ENCODE peak calls at places on chromosomes 11 and 22, in seven cellular contexts. Z, O, F, Q, L, H and G are unnamed samples.

GRCh38 chr11:125874556-125875124 is 12.8 kb upstream of the HYLS1 start:
- DNase-seq in Z (peak), O (peak), F (peak), Q (peak), L (peak), H (peak), G (peak)

GRCh38 chr11:86991341-86991740 is 36.1 kb upstream of the FZD4 start:
- DNase-seq in Z (no peak), O (no peak), F (no peak), Q (no peak), L (no peak), H (no peak), G (no peak)

GRCh38 chr22:44220727-44221680 is 40.3 kb downstream of the PARVG start:
- DNase-seq in Z (no peak), O (no peak), F (no peak), Q (no peak), L (no peak), H (no peak), G (no peak)

GRCh38 chr11:131977854-131978253 is 607.4 kb downstream of the NTM start:
- DNase-seq in Z (no peak), O (no peak), F (no peak), Q (peak), L (no peak), H (no peak), G (no peak)

GRCh38 chr22:42172385-42173172 is 42.0 kb upstream of the CYP2D6 start:
- DNase-seq in Z (no peak), O (no peak), F (no peak), Q (peak), L (no peak), H (no peak), G (no peak)

GRCh38 chr22:22681221-22681739 is 36.9 kb downstream of the GGTLC2 start:
- DNase-seq in Z (no peak), O (no peak), F (no peak), Q (peak), L (no peak), H (no peak), G (no peak)

GRCh38 chr22:26554956-26555355 is 35.0 kb downstream of the TPST2 start:
- DNase-seq in Z (no peak), O (no peak), F (no peak), Q (no peak), L (no peak), H (no peak), G (no peak)

GRCh38 chr11:113663567-113663966 is 42.5 kb downstream of the TMPRSS5 start:
- DNase-seq in Z (no peak), O (no peak), F (no peak), Q (peak), L (no peak), H (no peak), G (peak)

GRCh38 chr22:30876221-30876751 is 92.3 kb downstream of the MORC2 start:
- DNase-seq in Z (no peak), O (no peak), F (no peak), Q (no peak), L (no peak), H (no peak), G (no peak)

GRCh38 chr11:59265735-59266134 is 53.0 kb upstream of the MPEG1 start:
- DNase-seq in Z (no peak), O (no peak), F (no peak), Q (no peak), L (no peak), H (no peak), G (no peak)

GRCh38 chr11:74949748-74950127 is 672 bp downstream of the SPCS2 start:
- DNase-seq in Z (no peak), O (no peak), F (no peak), Q (peak), L (no peak), H (peak), G (peak)

GRCh38 chr22:24289781-24290181 is 19.1 kb downstream of the SPECC1L start:
- DNase-seq in Z (no peak), O (no peak), F (no peak), Q (peak), L (no peak), H (no peak), G (peak)

GRCh38 chr22:49937758-49938564 is 19.5 kb downstream of the CRELD2 start:
- DNase-seq in Z (no peak), O (no peak), F (peak), Q (no peak), L (no peak), H (no peak), G (no peak)

GRCh38 chr11:111018571-111018970 is 227.0 kb upstream of the POU2AF2 start:
- DNase-seq in Z (no peak), O (no peak), F (no peak), Q (no peak), L (no peak), H (no peak), G (no peak)

GRCh38 chr11:101126551-101127347 is 2.9 kb downstream of the PGR start:
- DNase-seq in Z (no peak), O (no peak), F (no peak), Q (no peak), L (no peak), H (no peak), G (peak)

GRCh38 chr11:4577761-4578160 is 3.8 kb upstream of the OR52I2 start:
- DNase-seq in Z (no peak), O (no peak), F (no peak), Q (no peak), L (no peak), H (no peak), G (no peak)

GRCh38 chr11:94776351-94777321 is 8.5 kb downstream of the AMOTL1 start:
- DNase-seq in Z (no peak), O (no peak), F (no peak), Q (peak), L (no peak), H (no peak), G (no peak)